ENCODE peak calls at places on chromosomes 6 and 20, in four cellular contexts. One of them, this sample, is unnamed.

GRCh38 chr20:34538671-34539123 is 19.8 kb upstream of the MAP1LC3A start:
- DNase-seq in suprapubic skin: no peak
- DNase-seq in testis: peak
- DNase-seq in CD8-positive, alpha-beta T cell: peak
- DNase-seq in this sample: no peak

GRCh38 chr6:168192195-168192900 is 113.3 kb upstream of the FRMD1 start:
- DNase-seq in suprapubic skin: peak
- DNase-seq in testis: no peak
- DNase-seq in CD8-positive, alpha-beta T cell: peak
- DNase-seq in this sample: peak

GRCh38 chr6:156080371-156080770 is 624.7 kb upstream of the NOX3 start:
- DNase-seq in suprapubic skin: no peak
- DNase-seq in testis: no peak
- DNase-seq in CD8-positive, alpha-beta T cell: no peak
- DNase-seq in this sample: no peak

GRCh38 chr6:118012944-118013343 is 105.9 kb downstream of the SLC35F1 start:
- DNase-seq in suprapubic skin: no peak
- DNase-seq in testis: no peak
- DNase-seq in CD8-positive, alpha-beta T cell: no peak
- DNase-seq in this sample: no peak

GRCh38 chr6:49453221-49453620 is 9.8 kb downstream of the MMUT start:
- DNase-seq in suprapubic skin: no peak
- DNase-seq in testis: no peak
- DNase-seq in CD8-positive, alpha-beta T cell: no peak
- DNase-seq in this sample: no peak

GRCh38 chr6:10681795-10682194 is 12.6 kb downstream of the C6orf52 start:
- DNase-seq in suprapubic skin: no peak
- DNase-seq in testis: no peak
- DNase-seq in CD8-positive, alpha-beta T cell: no peak
- DNase-seq in this sample: no peak

GRCh38 chr6:163443985-163444553 is 29.6 kb downstream of the QKI start:
- DNase-seq in suprapubic skin: no peak
- DNase-seq in testis: no peak
- DNase-seq in CD8-positive, alpha-beta T cell: no peak
- DNase-seq in this sample: no peak

GRCh38 chr20:4041748-4042411 is 26.5 kb upstream of the RNF24 start:
- DNase-seq in suprapubic skin: no peak
- DNase-seq in testis: peak
- DNase-seq in CD8-positive, alpha-beta T cell: no peak
- DNase-seq in this sample: no peak

GRCh38 chr6:88612631-88613030 is 350.8 kb downstream of the RNGTT start:
- DNase-seq in suprapubic skin: no peak
- DNase-seq in testis: no peak
- DNase-seq in CD8-positive, alpha-beta T cell: no peak
- DNase-seq in this sample: no peak

GRCh38 chr20:38542994-38543906 is 37.7 kb upstream of the ADIG start:
- DNase-seq in suprapubic skin: no peak
- DNase-seq in testis: no peak
- DNase-seq in CD8-positive, alpha-beta T cell: no peak
- DNase-seq in this sample: no peak

GRCh38 chr6:138253731-138254130 is 35.4 kb upstream of the PBOV1 start:
- DNase-seq in suprapubic skin: no peak
- DNase-seq in testis: no peak
- DNase-seq in CD8-positive, alpha-beta T cell: no peak
- DNase-seq in this sample: no peak

GRCh38 chr6:125733516-125734300 is 15.7 kb upstream of the HEY2 start:
- DNase-seq in suprapubic skin: no peak
- DNase-seq in testis: no peak
- DNase-seq in CD8-positive, alpha-beta T cell: no peak
- DNase-seq in this sample: no peak
- H3K27ac ChIP-seq in suprapubic skin: no peak
- H3K27ac ChIP-seq in testis: no peak
- H3K27ac ChIP-seq in CD8-positive, alpha-beta T cell: no peak
- H3K27ac ChIP-seq in this sample: no peak

GRCh38 chr6:121349596-121349995 is 15.3 kb upstream of the TBC1D32 start:
- DNase-seq in suprapubic skin: no peak
- DNase-seq in testis: no peak
- DNase-seq in CD8-positive, alpha-beta T cell: no peak
- DNase-seq in this sample: no peak

GRCh38 chr6:121351911-121352310 is 17.6 kb upstream of the TBC1D32 start:
- DNase-seq in suprapubic skin: no peak
- DNase-seq in testis: no peak
- DNase-seq in CD8-positive, alpha-beta T cell: no peak
- DNase-seq in this sample: no peak

GRCh38 chr6:121356575-121356974 is 22.3 kb upstream of the TBC1D32 start:
- DNase-seq in suprapubic skin: no peak
- DNase-seq in testis: no peak
- DNase-seq in CD8-positive, alpha-beta T cell: no peak
- DNase-seq in this sample: no peak

GRCh38 chr6:121354764-121355163 is 20.5 kb upstream of the TBC1D32 start:
- DNase-seq in suprapubic skin: no peak
- DNase-seq in testis: peak
- DNase-seq in CD8-positive, alpha-beta T cell: no peak
- DNase-seq in this sample: no peak
- TF ChIP-seq CTCF in suprapubic skin: no peak
- TF ChIP-seq CTCF in testis: peak
- TF ChIP-seq CTCF in CD8-positive, alpha-beta T cell: peak
- TF ChIP-seq CTCF in this sample: no peak

DNA sequence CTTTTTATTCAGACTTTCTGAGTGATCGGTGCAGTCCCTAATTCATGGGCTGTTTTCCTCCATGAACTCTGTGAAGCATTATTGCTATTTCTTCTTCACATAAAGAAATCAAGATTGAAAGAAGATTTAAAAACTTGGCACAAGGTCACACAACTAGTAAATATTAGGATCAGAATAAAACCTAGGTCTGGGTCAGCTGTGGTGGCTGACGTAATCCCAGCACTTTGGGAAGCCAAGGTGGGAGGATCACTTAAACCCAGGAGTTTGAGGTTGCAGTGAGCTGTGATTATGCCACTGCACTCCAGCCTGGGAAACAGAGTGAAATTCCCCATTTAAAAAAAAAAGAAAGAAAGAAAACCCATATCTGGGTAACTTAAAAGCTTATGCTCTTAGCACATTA is 1.4 kb downstream of the ZSCAN9 start:
- DNase-seq in suprapubic skin: no peak
- DNase-seq in testis: no peak
- DNase-seq in CD8-positive, alpha-beta T cell: no peak
- DNase-seq in this sample: no peak
- H3K27ac ChIP-seq in suprapubic skin: no peak
- H3K27ac ChIP-seq in testis: no peak
- H3K27ac ChIP-seq in CD8-positive, alpha-beta T cell: no peak
- H3K27ac ChIP-seq in this sample: no peak

GRCh38 chr6:14791525-14791924 is 454.3 kb upstream of the JARID2 start:
- DNase-seq in suprapubic skin: no peak
- DNase-seq in testis: no peak
- DNase-seq in CD8-positive, alpha-beta T cell: no peak
- DNase-seq in this sample: no peak

GRCh38 chr6:14795451-14795850 is 450.4 kb upstream of the JARID2 start:
- DNase-seq in suprapubic skin: no peak
- DNase-seq in testis: no peak
- DNase-seq in CD8-positive, alpha-beta T cell: no peak
- DNase-seq in this sample: no peak

GRCh38 chr6:14787677-14788076 is 458.2 kb upstream of the JARID2 start:
- DNase-seq in suprapubic skin: no peak
- DNase-seq in testis: no peak
- DNase-seq in CD8-positive, alpha-beta T cell: no peak
- DNase-seq in this sample: no peak

GRCh38 chr6:14796974-14797762 is 448.7 kb upstream of the JARID2 start:
- DNase-seq in suprapubic skin: no peak
- DNase-seq in testis: no peak
- DNase-seq in CD8-positive, alpha-beta T cell: no peak
- DNase-seq in this sample: no peak

GRCh38 chr6:14792118-14792955 is 453.5 kb upstream of the JARID2 start:
- DNase-seq in suprapubic skin: no peak
- DNase-seq in testis: no peak
- DNase-seq in CD8-positive, alpha-beta T cell: no peak
- DNase-seq in this sample: no peak
- TF ChIP-seq CTCF in suprapubic skin: no peak
- TF ChIP-seq CTCF in testis: no peak
- TF ChIP-seq CTCF in CD8-positive, alpha-beta T cell: no peak
- TF ChIP-seq CTCF in this sample: no peak

GRCh38 chr6:43090557-43090952 is 14.4 kb downstream of the PTK7 start:
- DNase-seq in suprapubic skin: no peak
- DNase-seq in testis: no peak
- DNase-seq in CD8-positive, alpha-beta T cell: no peak
- DNase-seq in this sample: no peak
- H3K27ac ChIP-seq in suprapubic skin: peak
- H3K27ac ChIP-seq in testis: no peak
- H3K27ac ChIP-seq in CD8-positive, alpha-beta T cell: no peak
- H3K27ac ChIP-seq in this sample: no peak